ENCODE peak calls at places on chromosomes 4 and X, in four cellular contexts. F, X, T and S are unnamed samples. For H3K4me1, the result is how much of the 10 kb centered on the place peaks cover.

GRCh38 chr4:52670121-52670520 is 11.0 kb upstream of the USP46 start:
- DNase-seq in T (no peak), X (no peak), F (no peak), S (no peak)

GRCh38 chrX:30635630-30636029 is 17.6 kb upstream of the GK start:
- DNase-seq in T (no peak), X (no peak), F (no peak), S (no peak)

GRCh38 chr4:94813221-94813620 is 55.5 kb downstream of the BMPR1B start:
- DNase-seq in X (no peak), F (no peak), T (no peak), S (no peak)

GRCh38 chrX:41621236-41621651 is 67.5 kb upstream of the GPR34 start:
- DNase-seq in F (no peak), X (no peak), T (no peak), S (no peak)

GRCh38 chr4:107760281-107760947 is 40.4 kb upstream of the PAPSS1 start:
- DNase-seq in F (no peak), T (no peak), X (peak), S (no peak)

GRCh38 chr4:2247128-2248043 is 5.5 kb upstream of the HAUS3 start:
- DNase-seq in T (peak), X (no peak), F (no peak), S (peak)

GRCh38 chrX:38282044-38282443 is 45.3 kb downstream of the RPGR start:
- DNase-seq in T (no peak), X (no peak), F (no peak), S (no peak)

GRCh38 chr4:48484494-48485168 is 1.5 kb downstream of the SLC10A4 start:
- DNase-seq in F (no peak), T (no peak), X (no peak), S (no peak)

GRCh38 chr4:105979506-105979905 is 84.2 kb downstream of the NPNT start:
- DNase-seq in T (no peak), F (no peak), X (no peak), S (no peak)

GRCh38 chrX:134240209-134240608 is 3.2 kb downstream of the CCDC160 start:
- DNase-seq in X (no peak), T (no peak), F (no peak), S (no peak)

GRCh38 chrX:129632443-129632842 is 22.3 kb downstream of the APLN start:
- DNase-seq in F (no peak), T (no peak), X (no peak), S (no peak)

GRCh38 chrX:120485562-120486520 is 16.7 kb upstream of the LAMP2 start:
- DNase-seq in T (peak), X (peak), F (peak), S (peak)

GRCh38 chrX:104668550-104668949 is 102.6 kb downstream of the IL1RAPL2 start:
- DNase-seq in T (no peak), X (no peak), F (no peak), S (no peak)

GRCh38 chr4:24895461-24895860 is 17.4 kb downstream of the CCDC149 start:
- DNase-seq in T (no peak), F (no peak), X (no peak), S (no peak)

GRCh38 chrX:135520022-135520552 is 373 bp upstream of the INTS6L start:
- DNase-seq in T (no peak), X (no peak), F (no peak), S (no peak)

GRCh38 chr4:161894014-161894413 is 269.8 kb downstream of the FSTL5 start:
- DNase-seq in T (no peak), F (no peak), X (no peak), S (no peak)

GRCh38 chr4:4870493-4871266 is 11.2 kb downstream of the MSX1 start:
- DNase-seq in F (no peak), X (no peak), T (no peak), S (no peak)

GRCh38 chr4:112736718-112737135 is 99.8 kb downstream of the LARP7 start:
- DNase-seq in F (no peak), T (peak), X (no peak), S (no peak)

GRCh38 chrX:1412551-1413161 is 20.7 kb upstream of the SLC25A6 start:
- DNase-seq in F (no peak), X (no peak), T (no peak), S (no peak)

GRCh38 chrX:69070949-69071650 is 94.2 kb downstream of the PJA1 start:
- DNase-seq in T (no peak), F (no peak), X (peak), S (peak)

GRCh38 chr4:159103406-159104131 is 690 bp downstream of the RAPGEF2 start:
- DNase-seq in X (peak), T (no peak), F (no peak), S (no peak)

GRCh38 chrX:109886122-109886761 is 116.7 kb upstream of the TMEM164 start:
- DNase-seq in T (no peak), F (peak), X (no peak), S (no peak)

GRCh38 chr4:182922551-182923284 is 5.5 kb upstream of the DCTD start:
- DNase-seq in F (no peak), X (no peak), T (no peak), S (no peak)

GRCh38 chr4:147355849-147356248 is 125.0 kb upstream of the EDNRA start:
- DNase-seq in F (no peak), X (no peak), T (no peak), S (no peak)

GRCh38 chr4:167000141-167000852 is 234.0 kb downstream of the SPOCK3 start:
- DNase-seq in T (no peak), F (peak), X (no peak), S (no peak)

GRCh38 chrX:84144281-84144680 is 43.7 kb downstream of the RPS6KA6 start:
- DNase-seq in T (no peak), F (no peak), X (no peak), S (no peak)

GRCh38 chr4:142815834-142816233 is 30.3 kb downstream of the INPP4B start:
- DNase-seq in T (no peak), F (peak), X (no peak), S (no peak)

GRCh38 chrX:114584983-114585842 is 1.3 kb downstream of the HTR2C start:
- DNase-seq in T (no peak), X (no peak), F (no peak), S (no peak)

GRCh38 chrX:74293343-74293946 is 10.5 kb upstream of the ZCCHC13 start:
- DNase-seq in X (peak), F (peak), T (peak), S (peak)

GRCh38 chr4:176439611-176440010 is 119.8 kb downstream of the SPCS3 start:
- DNase-seq in X (no peak), F (no peak), T (no peak), S (no peak)

GRCh38 chr4:182898479-182898799 is 18.7 kb downstream of the DCTD start:
- DNase-seq in F (no peak), X (no peak), T (no peak), S (no peak)

GRCh38 chrX:40258909-40259308 is 161.2 kb upstream of the BCOR start:
- DNase-seq in T (no peak), X (no peak), F (no peak), S (no peak)

GRCh38 chrX:40260123-40260751 is 162.5 kb upstream of the BCOR start:
- DNase-seq in X (no peak), T (no peak), F (no peak), S (no peak)

GRCh38 chrX:40266490-40267333 is 169.0 kb upstream of the BCOR start:
- DNase-seq in X (peak), F (peak), T (no peak), S (no peak)

GRCh38 chrX:40261955-40262596 is 164.3 kb upstream of the BCOR start:
- DNase-seq in F (no peak), T (no peak), X (no peak), S (no peak)

DNA sequence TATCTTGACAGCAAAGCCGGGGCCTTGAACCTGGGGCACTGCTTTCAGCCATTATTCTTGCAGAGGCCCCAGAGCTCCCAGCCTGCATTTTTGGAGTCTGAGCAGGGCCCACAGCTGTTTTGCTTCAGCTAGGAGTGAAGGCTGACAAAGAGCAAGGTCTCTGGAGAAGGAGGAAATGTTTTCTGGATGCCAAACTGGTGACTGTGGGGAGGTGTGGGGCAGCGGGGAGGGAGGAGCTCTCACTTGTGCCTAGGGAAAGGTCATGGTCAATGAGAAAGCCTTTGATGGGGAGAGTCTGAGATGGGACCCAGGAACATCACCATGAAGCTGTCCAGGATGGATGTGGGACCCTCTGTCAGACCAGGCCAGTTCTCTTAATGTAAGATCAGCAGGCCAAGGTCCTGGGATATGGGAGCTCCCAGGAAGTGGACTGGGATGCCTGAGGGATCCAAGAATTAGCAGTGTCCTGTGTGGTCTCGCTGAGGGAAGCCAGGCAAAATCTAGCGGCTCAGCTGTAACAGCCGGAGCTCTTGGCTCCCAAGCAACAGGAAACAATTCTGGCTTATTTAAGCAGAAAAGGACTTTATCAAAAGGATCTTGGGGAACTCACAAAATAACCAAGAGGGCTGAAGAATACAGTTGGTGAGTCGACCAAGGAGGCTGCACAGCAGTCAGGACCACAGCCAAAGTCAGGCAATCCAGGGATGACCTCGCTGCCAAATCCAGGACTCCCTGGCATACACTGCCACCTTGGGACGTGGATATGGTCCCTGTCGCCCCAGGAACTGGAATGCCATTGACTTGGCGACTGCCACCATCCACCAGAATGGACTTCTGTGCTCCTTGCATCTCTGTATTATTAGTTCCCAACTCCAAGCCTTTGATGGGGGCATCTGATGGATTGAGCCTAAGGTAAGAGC is 165.1 kb upstream of the BCOR start:
- DNase-seq in T (no peak), F (peak), X (no peak), S (no peak)
- TF ChIP-seq CTCF in T (no peak), F (no peak), X (no peak), S (no peak)

GRCh38 chrX:353566-354535 is 32.9 kb downstream of the PPP2R3B start:
- DNase-seq in T (no peak), X (no peak), F (no peak), S (no peak)
- H3K4me1 ChIP-seq in T (under half), X (under half), F (under half), S (under half)

DNA sequence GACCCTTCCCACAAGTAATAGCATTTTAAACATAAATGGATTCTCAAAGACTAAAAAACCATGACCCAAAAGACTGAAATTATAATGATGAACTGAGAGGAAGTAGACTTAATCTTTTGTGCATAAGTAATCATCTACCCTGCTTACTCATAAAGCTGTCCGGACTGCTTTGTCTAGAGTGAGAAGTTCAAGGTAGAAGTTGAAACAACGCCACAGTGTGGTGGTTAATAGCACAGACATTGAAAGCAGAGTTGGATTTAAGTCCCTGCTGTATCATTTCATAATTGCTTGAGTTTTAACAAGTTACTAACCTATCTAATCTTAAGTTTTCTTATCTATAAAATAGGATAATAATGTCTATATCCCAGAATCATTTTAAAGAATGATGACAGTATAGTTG is 346.5 kb downstream of the CENPC start:
- DNase-seq in T (no peak), F (no peak), X (no peak), S (no peak)
- TF ChIP-seq CTCF in T (no peak), F (no peak), X (no peak), S (peak)

GRCh38 chr4:39295784-39296183 is 70.4 kb downstream of the RFC1 start:
- DNase-seq in T (no peak), F (no peak), X (no peak), S (no peak)
- H3K4me1 ChIP-seq in T (under half), F (under half), X (under half), S (under half)

DNA sequence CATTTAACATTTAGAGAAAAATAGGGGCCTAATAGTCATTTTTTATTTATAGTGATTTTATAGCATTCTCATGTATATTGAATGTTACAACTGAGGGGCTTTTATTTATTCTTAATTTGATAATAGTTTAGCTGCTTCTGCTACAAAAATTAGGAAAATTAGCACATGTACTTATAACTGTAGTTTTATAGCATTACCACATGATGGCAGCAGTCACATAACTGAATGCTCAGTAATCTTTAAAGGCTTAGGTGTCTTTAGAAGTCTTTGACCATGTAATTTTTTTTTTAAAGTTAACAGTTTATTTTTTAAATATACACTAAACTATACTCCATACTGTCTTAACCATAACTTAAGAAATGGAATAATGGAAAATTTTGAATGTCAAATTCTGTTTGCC is 136.6 kb downstream of the STAG2 start:
- DNase-seq in T (no peak), F (no peak), X (no peak), S (no peak)
- TF ChIP-seq CTCF in T (peak), F (peak), X (peak), S (peak)

DNA sequence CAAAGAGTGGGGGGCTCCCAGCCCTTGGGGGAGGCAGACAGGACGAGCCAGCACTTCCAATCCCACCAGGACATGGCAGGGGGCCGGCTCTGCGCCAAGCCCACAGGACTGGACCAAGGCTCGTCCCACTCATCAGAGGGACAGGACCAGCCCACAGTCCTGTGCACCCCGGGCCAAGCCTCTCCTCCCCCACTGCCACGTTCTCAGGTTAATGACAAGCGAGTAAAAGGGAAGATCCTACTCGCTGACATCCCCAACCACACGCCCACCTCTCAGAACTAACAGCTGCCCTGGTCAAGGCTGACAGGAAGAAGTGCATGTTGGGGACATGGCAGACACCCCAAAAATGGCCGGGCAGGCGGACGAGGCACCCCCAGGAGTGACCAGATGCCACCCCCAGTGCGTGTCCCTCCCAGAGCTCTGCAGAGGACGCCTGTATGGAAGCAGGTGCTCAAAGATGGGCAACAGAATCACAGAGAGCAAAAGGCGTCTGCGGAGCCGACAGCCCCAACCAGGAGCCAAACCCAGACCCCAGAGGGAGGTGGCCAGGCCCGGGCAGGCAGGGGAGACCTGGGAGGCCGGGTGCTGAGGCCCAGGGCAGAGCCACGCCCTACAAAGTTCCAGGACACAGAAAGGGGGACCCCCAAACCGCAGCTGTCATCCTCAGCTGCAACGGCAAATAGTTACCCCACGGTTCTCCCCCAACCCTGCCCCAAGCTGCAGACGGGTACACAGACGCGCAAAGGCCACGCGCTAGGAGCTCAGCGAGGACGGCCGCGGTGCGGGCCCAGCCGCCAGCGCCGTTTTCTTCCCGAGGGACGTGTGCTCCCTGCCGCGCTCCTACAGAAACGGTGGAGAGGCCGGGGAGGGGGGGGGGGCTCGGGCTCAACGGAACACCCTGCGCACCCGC is 1.8 kb downstream of the CTBP1 start:
- DNase-seq in T (no peak), F (no peak), X (no peak), S (no peak)
- H3K4me1 ChIP-seq in T (half or more), F (under half), X (half or more), S (under half)

DNA sequence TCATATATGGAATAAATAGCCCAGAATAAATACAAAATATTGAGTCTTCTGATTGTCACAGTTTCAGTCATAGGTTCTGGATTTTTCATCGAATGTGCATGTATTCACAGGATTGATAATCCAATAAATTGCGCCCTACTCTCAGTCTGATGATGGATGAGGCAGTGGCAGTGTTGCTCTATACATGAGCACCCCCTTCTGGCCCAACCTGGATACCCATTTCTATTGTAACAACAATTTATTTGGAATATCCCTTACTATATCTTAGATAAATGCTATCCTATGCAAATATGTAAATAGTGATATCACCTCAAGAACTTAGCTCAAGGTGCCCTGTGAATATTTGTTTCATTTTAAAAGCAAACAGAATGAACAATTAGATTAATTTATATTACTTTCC is 733.7 kb upstream of the PABPC4L start:
- DNase-seq in X (no peak), F (no peak), T (no peak), S (no peak)
- TF ChIP-seq CTCF in X (peak), F (peak), T (no peak), S (no peak)

GRCh38 chr4:165330071-165330470 is 2.6 kb downstream of the MSMO1 start:
- DNase-seq in X (no peak), T (no peak), F (no peak), S (no peak)
- H3K4me1 ChIP-seq in X (under half), T (under half), F (under half), S (under half)

GRCh38 chr4:76951333-76952033 is 1.9 kb downstream of the SEPTIN11 start:
- DNase-seq in T (no peak), F (no peak), X (no peak), S (no peak)

GRCh38 chr4:76948441-76949292 is 885 bp upstream of the SEPTIN11 start:
- DNase-seq in T (no peak), F (peak), X (peak), S (peak)

GRCh38 chr4:76950052-76950845 is 697 bp downstream of the SEPTIN11 start:
- DNase-seq in T (no peak), X (peak), F (no peak), S (no peak)

GRCh38 chr4:76950846-76951321 is 1.3 kb downstream of the SEPTIN11 start:
- DNase-seq in F (no peak), X (no peak), T (no peak), S (no peak)

DNA sequence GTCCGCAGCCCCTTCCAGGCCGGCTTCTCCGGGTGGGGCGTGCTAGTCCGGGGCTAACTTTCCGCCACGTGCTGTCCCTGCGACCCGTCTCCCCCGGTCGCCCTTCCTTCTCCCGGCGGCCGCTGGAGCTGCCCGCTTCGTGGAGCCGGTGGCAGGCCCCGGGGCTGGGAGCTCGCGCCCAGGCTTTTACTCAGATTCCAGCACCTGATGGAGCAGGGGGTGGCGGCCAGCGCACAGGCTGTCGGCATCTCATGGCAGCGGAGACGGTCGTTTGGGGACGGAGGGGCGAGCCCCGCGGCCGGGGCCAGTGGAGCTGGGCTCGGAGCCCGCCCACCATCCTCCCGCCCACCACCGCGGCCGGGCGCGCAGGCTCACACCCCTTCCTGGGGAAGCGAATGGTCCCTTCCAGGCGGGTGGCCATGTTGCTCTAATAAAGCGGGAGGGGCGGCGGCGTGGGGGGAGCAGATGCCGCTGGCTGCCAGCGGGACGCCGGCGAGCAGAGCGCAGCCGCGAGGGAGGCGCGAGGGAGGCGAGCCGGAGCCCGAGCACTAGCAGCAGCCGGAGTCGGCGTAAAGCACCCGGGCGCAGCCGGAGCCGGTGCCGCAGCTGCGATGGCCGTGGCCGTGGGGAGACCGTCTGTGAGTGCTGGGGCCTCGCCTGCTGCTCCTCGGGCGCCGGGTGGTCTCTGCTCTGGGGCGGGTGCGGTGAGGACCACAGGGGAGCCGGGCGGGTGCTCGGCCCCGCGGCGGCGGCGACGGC is at the start of gene SEPTIN11:
- DNase-seq in F (peak), T (peak), X (peak), S (peak)
- TF ChIP-seq CTCF in F (no peak), T (no peak), X (no peak), S (peak)